ENCODE peak calls at places on chromosomes 11 and 22, in four cellular contexts. H, T, E and J are unnamed samples.
A peak's percentile ranks its signal among the peaks of the same experiment; 100 is the strongest.

GRCh38 chr22:42078469-42079318 is 806 bp upstream of the SMDT1 start:
- DNase-seq in E (no peak), T (no peak), H (peak; percentile 27), J (no peak)

GRCh38 chr22:46447906-46448669 is 89.3 kb downstream of the CELSR1 start:
- DNase-seq in T (no peak), E (no peak), H (no peak), J (no peak)

GRCh38 chr11:67372993-67373915 is at the start of gene CLCF1:
- DNase-seq in H (peak; percentile 68), E (no peak), T (peak; percentile 69), J (peak; percentile 81)

GRCh38 chr22:36925388-36926290 is 12.2 kb downstream of the CSF2RB start:
- DNase-seq in E (no peak), H (no peak), T (no peak), J (no peak)

GRCh38 chr11:16898274-16898985 is 115.8 kb downstream of the PLEKHA7 start:
- DNase-seq in E (no peak), T (no peak), H (no peak), J (no peak)

GRCh38 chr11:108847288-108847687 is 182.4 kb downstream of the DDX10 start:
- DNase-seq in H (no peak), E (no peak), T (no peak), J (no peak)

GRCh38 chr22:20624161-20624616 is 116.8 kb downstream of the MED15 start:
- DNase-seq in H (no peak), E (no peak), T (no peak), J (peak; percentile 62)

GRCh38 chr11:279966-280761 is 2.0 kb downstream of the NLRP6 start:
- DNase-seq in E (no peak), H (peak; percentile 46), T (peak; percentile 54), J (no peak)

GRCh38 chr11:4185561-4185960 is 91.0 kb downstream of the RRM1 start:
- DNase-seq in T (no peak), E (no peak), H (no peak), J (no peak)

GRCh38 chr11:114076974-114077373 is 17.5 kb downstream of the ZBTB16 start:
- DNase-seq in E (no peak), H (no peak), T (no peak), J (no peak)

GRCh38 chr22:35638408-35638807 is 9.8 kb upstream of the APOL6 start:
- DNase-seq in T (peak; percentile 33), E (peak; percentile 66), H (no peak), J (no peak)

GRCh38 chr11:95289378-95289777 is 58.4 kb upstream of the SESN3 start:
- DNase-seq in T (no peak), E (no peak), H (no peak), J (no peak)

GRCh38 chr11:35247428-35247827 is 108.5 kb downstream of the CD44 start:
- DNase-seq in H (no peak), T (no peak), E (no peak), J (no peak)

GRCh38 chr11:64687204-64687603 is 35.8 kb downstream of the NRXN2 start:
- DNase-seq in H (no peak), E (no peak), T (peak; percentile 78), J (no peak)

GRCh38 chr11:111063711-111064110 is 181.8 kb upstream of the POU2AF2 start:
- DNase-seq in H (no peak), E (no peak), T (no peak), J (no peak)

GRCh38 chr11:121547574-121547973 is 94.8 kb upstream of the SORL1-AS1 start:
- DNase-seq in T (no peak), E (no peak), H (no peak), J (no peak)

GRCh38 chr22:17960695-17961442 is 63.5 kb downstream of the MICAL3 start:
- DNase-seq in T (no peak), H (no peak), E (no peak), J (no peak)

GRCh38 chr22:21936151-21936778 is 16.4 kb downstream of the PPM1F start:
- DNase-seq in H (no peak), T (no peak), E (no peak), J (no peak)

GRCh38 chr11:8290122-8290810 is 26.6 kb upstream of the LMO1 start:
- DNase-seq in E (no peak), T (no peak), H (no peak), J (no peak)

GRCh38 chr11:66892926-66893325 is 36.1 kb downstream of the LRFN4 start:
- DNase-seq in H (no peak), T (no peak), E (no peak), J (no peak)

GRCh38 chr11:86124251-86125233 is 55.7 kb upstream of the PICALM start:
- DNase-seq in E (no peak), T (no peak), H (no peak), J (no peak)

GRCh38 chr11:35412285-35412684 is 7.1 kb downstream of the SLC1A2 start:
- DNase-seq in H (no peak), E (no peak), T (no peak), J (no peak)

GRCh38 chr11:59216654-59217640 is 4.2 kb upstream of the MPEG1 start:
- DNase-seq in T (no peak), H (no peak), E (no peak), J (peak; percentile 64)

GRCh38 chr11:72732329-72732728 is 19.9 kb downstream of the ARAP1 start:
- DNase-seq in T (no peak), H (no peak), E (no peak), J (no peak)
- TF ChIP-seq CTCF in T (no peak), H (no peak), E (no peak), J (no peak)

DNA sequence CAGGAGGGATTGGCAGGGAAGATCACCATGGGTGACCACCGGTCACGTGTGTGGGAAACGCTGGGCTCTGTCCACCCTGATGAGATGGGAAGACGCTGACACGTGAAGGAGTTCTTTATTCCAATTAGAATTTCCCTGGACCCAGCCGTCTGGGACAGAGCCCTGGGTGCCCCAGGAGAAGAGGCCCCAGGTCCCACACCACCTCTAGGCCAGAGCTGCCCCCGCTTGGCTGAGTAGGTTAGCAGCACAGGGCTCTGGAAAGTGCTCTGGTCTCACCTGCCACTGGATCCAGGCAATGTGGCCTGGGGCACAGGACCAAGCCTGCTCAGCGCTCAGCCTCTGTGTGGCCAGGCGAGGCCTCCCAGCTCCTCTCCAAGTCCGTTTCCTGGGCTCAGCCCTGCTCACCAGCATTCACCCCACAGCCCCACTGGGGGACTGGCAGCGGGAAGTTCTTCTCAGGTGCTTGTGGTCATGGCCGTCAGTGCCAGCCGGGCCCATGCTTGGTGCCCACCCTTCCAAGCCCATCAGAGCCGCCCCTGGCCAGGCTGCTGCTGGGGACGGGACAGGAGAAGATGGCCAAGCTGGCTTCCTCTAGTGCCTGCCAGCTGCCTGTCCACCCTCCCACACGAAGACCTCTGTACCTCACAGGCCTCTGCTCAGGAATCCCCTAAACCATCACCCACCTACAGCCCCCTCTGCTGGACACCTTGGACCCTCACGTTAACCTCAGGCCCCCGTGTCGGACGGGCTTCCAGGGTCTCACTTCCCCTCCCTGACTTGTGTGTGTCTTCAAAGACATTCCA is 62.5 kb upstream of the FGF3 start:
- DNase-seq in E (no peak), H (peak; percentile 56), T (no peak), J (no peak)
- TF ChIP-seq CTCF in E (no peak), H (no peak), T (no peak), J (no peak)

GRCh38 chr22:32706149-32706548 is 95.4 kb upstream of the TIMP3 start:
- DNase-seq in H (no peak), E (no peak), T (no peak), J (no peak)
- TF ChIP-seq CTCF in H (no peak), E (no peak), T (no peak), J (no peak)

GRCh38 chr11:115739121-115739520 is 234.9 kb upstream of the CADM1 start:
- DNase-seq in H (no peak), E (no peak), T (no peak), J (no peak)

GRCh38 chr11:115740365-115740764 is 236.2 kb upstream of the CADM1 start:
- DNase-seq in T (no peak), E (no peak), H (no peak), J (no peak)

GRCh38 chr11:115737875-115738274 is 233.7 kb upstream of the CADM1 start:
- DNase-seq in H (no peak), T (no peak), E (no peak), J (no peak)

GRCh38 chr11:115739878-115740277 is 235.7 kb upstream of the CADM1 start:
- DNase-seq in T (no peak), H (no peak), E (no peak), J (no peak)

DNA sequence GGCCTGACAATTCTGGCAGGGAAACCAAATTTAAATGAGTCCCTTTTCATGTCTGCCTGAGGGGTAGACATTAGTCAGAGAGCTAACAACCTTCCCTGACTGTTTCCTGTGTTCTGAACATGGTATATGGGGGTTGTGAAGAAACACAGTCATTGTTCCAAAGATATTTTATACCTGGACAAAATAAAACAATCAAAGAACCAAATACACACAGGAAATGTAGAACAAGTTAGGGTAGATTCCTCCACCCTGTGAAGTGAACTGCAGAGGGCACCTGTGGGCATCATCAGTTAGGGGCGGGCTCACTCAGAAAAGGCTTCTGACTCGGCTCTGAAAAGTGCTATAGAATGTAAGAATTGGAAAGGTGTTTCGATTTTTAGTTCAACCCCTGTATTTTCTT is 231.9 kb upstream of the CADM1 start:
- DNase-seq in E (no peak), H (no peak), T (no peak), J (no peak)
- TF ChIP-seq CTCF in E (no peak), H (no peak), T (no peak), J (no peak)

GRCh38 chr11:112961146-112961668 is at the start of gene NCAM1:
- DNase-seq in T (peak; percentile 38), H (peak; percentile 97), E (peak; percentile 2), J (peak; percentile 15)
- TF ChIP-seq CTCF in T (no peak), H (no peak), E (no peak), J (no peak)

DNA sequence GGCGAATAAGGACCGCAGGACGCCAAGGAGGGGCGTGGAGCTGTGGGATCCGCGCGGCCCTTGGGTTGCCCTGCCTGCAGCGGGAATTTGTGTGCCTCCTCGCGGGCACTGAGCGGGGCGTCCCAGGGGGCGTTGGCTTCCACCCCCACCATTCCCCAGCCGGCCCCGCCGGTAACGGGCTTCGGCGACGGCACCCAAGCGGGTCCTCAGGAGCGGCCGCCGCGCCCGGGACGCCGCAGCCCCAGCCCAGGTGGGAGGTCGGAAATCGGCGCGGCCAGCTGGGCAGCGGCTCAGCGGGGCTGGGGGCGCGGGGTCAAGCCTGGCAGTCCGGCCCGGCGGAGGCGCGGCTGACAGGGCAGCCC is 320 bp downstream of the CLTCL1 start:
- DNase-seq in H (peak; percentile 46), T (peak; percentile 46), E (no peak), J (peak; percentile 36)
- TF ChIP-seq CTCF in H (no peak), T (no peak), E (no peak), J (no peak)

GRCh38 chr11:29634744-29635143 is 382.1 kb downstream of the KCNA4 start:
- DNase-seq in E (no peak), T (no peak), H (no peak), J (no peak)

GRCh38 chr11:29628584-29628983 is 388.2 kb downstream of the KCNA4 start:
- DNase-seq in T (no peak), H (no peak), E (no peak), J (no peak)

GRCh38 chr11:29629281-29629680 is 387.5 kb downstream of the KCNA4 start:
- DNase-seq in H (no peak), T (no peak), E (no peak), J (no peak)

DNA sequence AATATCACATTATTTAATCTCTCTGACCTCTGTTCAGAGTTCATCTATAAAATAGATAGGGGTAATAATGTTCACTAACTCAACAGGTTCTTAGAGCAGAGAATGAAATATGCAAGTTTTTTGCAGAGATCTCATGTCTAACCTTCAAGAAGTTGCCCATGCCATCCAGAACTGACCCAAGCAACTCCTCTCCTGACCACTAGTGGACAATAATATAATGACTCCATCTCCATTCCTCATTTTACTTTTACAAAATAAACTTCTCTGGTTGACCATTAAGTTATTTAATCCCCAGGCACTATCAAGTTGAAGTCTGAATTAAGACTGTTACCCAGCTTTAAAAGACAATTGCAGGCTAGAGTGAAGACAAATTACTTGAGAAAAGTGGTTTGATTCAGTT is 382.6 kb downstream of the KCNA4 start:
- DNase-seq in E (no peak), H (no peak), T (no peak), J (no peak)
- TF ChIP-seq CTCF in E (no peak), H (no peak), T (no peak), J (no peak)